ENCODE peak calls at places on chromosomes 6 and 20, in eight cellular contexts. X is HTR-8/SVneo, E is endothelial cell, B is glomerular endothelial cell, I is transverse colon, G is astrocyte of the hippocampus, F is substantia nigra, P is HFFc6. Y is an unnamed sample.

GRCh38 chr20:22003680-22004079 is 298.2 kb downstream of the PAX1 start:
- DNase-seq in F (no peak), G (no peak), E (no peak), P (no peak), B (no peak), X (no peak), I (no peak), Y (no peak)

GRCh38 chr6:33936911-33937310 is 133.1 kb upstream of the MLN start:
- DNase-seq in E (no peak), B (no peak), P (no peak), G (no peak), I (no peak), F (no peak), X (no peak), Y (no peak)

GRCh38 chr20:2593756-2594155 is 57.4 kb downstream of the TMC2 start:
- DNase-seq in B (no peak), I (no peak), P (no peak), E (no peak), X (no peak), G (no peak), F (no peak), Y (no peak)

GRCh38 chr6:4637691-4638433 is 138.3 kb upstream of the CDYL start:
- DNase-seq in I (no peak), E (no peak), P (peak; percentile 86), B (peak; percentile 70), G (peak; percentile 43), F (no peak), X (peak; percentile 25), Y (no peak)

GRCh38 chr6:129510930-129511329 is 199.0 kb downstream of the ARHGAP18 start:
- DNase-seq in I (no peak), P (no peak), X (no peak), B (no peak), E (no peak), G (peak; percentile 12), F (no peak), Y (no peak)

GRCh38 chr6:155378724-155379123 is 64.4 kb upstream of the TFB1M start:
- DNase-seq in I (no peak), F (no peak), E (no peak), P (no peak), G (no peak), X (no peak), B (no peak), Y (no peak)

GRCh38 chr6:35173068-35174042 is 32.2 kb upstream of the TCP11 start:
- DNase-seq in G (no peak), P (peak; percentile 58), B (no peak), E (no peak), I (no peak), F (no peak), X (no peak), Y (no peak)

GRCh38 chr6:89311853-89312531 is 3.1 kb downstream of the GABRR2 start:
- DNase-seq in E (peak; percentile 54), X (no peak), B (peak; percentile 89), P (peak; percentile 66), G (peak; percentile 87), F (no peak), I (peak; percentile 55), Y (peak; percentile 45)

GRCh38 chr6:139539852-139540251 is 165.4 kb upstream of the CITED2 start:
- DNase-seq in B (no peak), G (peak; percentile 96), P (peak; percentile 95), E (no peak), X (peak; percentile 82), F (no peak), I (peak; percentile 42), Y (no peak)

GRCh38 chr20:37359331-37359730 is 13.4 kb downstream of the SRC start:
- DNase-seq in I (no peak), E (no peak), F (no peak), X (no peak), B (no peak), G (no peak), P (no peak), Y (no peak)

GRCh38 chr20:19314619-19315018 is 102.2 kb downstream of the SLC24A3 start:
- DNase-seq in F (no peak), B (no peak), E (no peak), G (no peak), P (no peak), I (no peak), X (no peak), Y (no peak)

GRCh38 chr6:87759491-87760010 is 57.5 kb upstream of the AKIRIN2 start:
- DNase-seq in B (no peak), X (no peak), E (no peak), I (no peak), F (no peak), P (no peak), G (peak; percentile 60), Y (no peak)

GRCh38 chr6:22149501-22150490 is 147.0 kb downstream of the PRL start:
- DNase-seq in I (no peak), B (no peak), G (peak; percentile 84), F (no peak), X (no peak), E (no peak), P (no peak), Y (peak; percentile 79)

GRCh38 chr20:17559338-17559737 is 10.5 kb upstream of the DSTN start:
- DNase-seq in P (no peak), F (no peak), G (no peak), I (no peak), E (no peak), X (no peak), B (no peak), Y (no peak)

GRCh38 chr6:20252311-20252710 is 40.0 kb upstream of the MBOAT1 start:
- DNase-seq in X (no peak), F (no peak), I (peak; percentile 48), G (no peak), E (no peak), B (no peak), P (no peak), Y (no peak)

GRCh38 chr20:24672181-24672880 is 202.9 kb downstream of the SYNDIG1 start:
- DNase-seq in I (no peak), E (no peak), G (no peak), B (no peak), X (no peak), P (no peak), F (no peak), Y (no peak)

GRCh38 chr6:155524249-155524651 is 68.6 kb upstream of the NOX3 start:
- DNase-seq in X (no peak), G (peak; percentile 41), I (no peak), B (no peak), E (no peak), F (no peak), P (peak; percentile 76), Y (no peak)

GRCh38 chr20:13274311-13274965 is 53.4 kb downstream of the ISM1 start:
- DNase-seq in F (no peak), X (no peak), B (no peak), E (peak; percentile 47), G (no peak), P (no peak), I (no peak), Y (no peak)

GRCh38 chr6:41768545-41769308 is 11.0 kb downstream of the FRS3 start:
- DNase-seq in G (no peak), B (no peak), E (no peak), P (no peak), I (peak; percentile 57), X (no peak), F (no peak), Y (no peak)

GRCh38 chr6:71887744-71888115 is 1.4 kb downstream of the RIMS1 start:
- DNase-seq in E (no peak), X (no peak), P (no peak), G (no peak), I (no peak), F (no peak), B (no peak), Y (no peak)

GRCh38 chr6:112434896-112435295 is 87.8 kb downstream of the RFPL4B start:
- DNase-seq in I (no peak), F (no peak), P (no peak), G (no peak), B (no peak), X (no peak), E (no peak), Y (no peak)

GRCh38 chr6:42745638-42746451 is at the start of gene TBCC:
- DNase-seq in F (peak; percentile 88), B (peak; percentile 89), P (peak; percentile 98), X (peak; percentile 99), I (peak; percentile 96), E (peak; percentile 88), G (peak; percentile 98), Y (peak; percentile 100)

GRCh38 chr20:4067600-4068261 is 52.4 kb upstream of the RNF24 start:
- DNase-seq in E (no peak), X (no peak), F (no peak), B (no peak), I (no peak), G (peak; percentile 57), P (peak; percentile 77), Y (no peak)

GRCh38 chr20:59063358-59064213 is 21.0 kb upstream of the PRELID3B start:
- DNase-seq in G (peak; percentile 75), I (no peak), E (no peak), B (no peak), F (no peak), P (peak; percentile 53), X (peak; percentile 81), Y (no peak)

GRCh38 chr20:38246357-38247165 is 14.0 kb downstream of the KIAA1755 start:
- DNase-seq in G (peak; percentile 17), F (no peak), I (no peak), X (no peak), P (no peak), B (no peak), E (no peak), Y (no peak)

GRCh38 chr6:46221221-46221793 is 50.5 kb upstream of the ENPP5 start:
- DNase-seq in I (no peak), E (peak; percentile 20), F (no peak), B (peak; percentile 20), G (peak; percentile 67), X (peak; percentile 28), P (peak; percentile 7), Y (peak; percentile 71)

GRCh38 chr6:159984268-159984786 is 15.4 kb downstream of the IGF2R start:
- DNase-seq in I (no peak), P (peak; percentile 95), X (no peak), B (no peak), F (no peak), G (peak; percentile 74), E (no peak), Y (no peak)

GRCh38 chr6:109521100-109521499 is 38.1 kb upstream of the ZBTB24 start:
- DNase-seq in G (no peak), E (no peak), P (no peak), I (no peak), F (no peak), B (no peak), X (no peak), Y (no peak)

GRCh38 chr6:116060572-116061283 is at the start of gene FRK:
- DNase-seq in F (no peak), E (no peak), X (no peak), G (no peak), P (peak; percentile 11), B (no peak), I (peak; percentile 85), Y (no peak)

GRCh38 chr20:24469116-24470030 is at the start of gene SYNDIG1:
- DNase-seq in I (no peak), X (no peak), F (peak; percentile 55), B (no peak), P (no peak), E (peak; percentile 59), G (peak; percentile 76), Y (peak; percentile 82)

GRCh38 chr20:36830791-36831691 is 44.9 kb upstream of the TLDC2 start:
- DNase-seq in P (peak; percentile 80), F (no peak), E (no peak), G (no peak), X (no peak), I (no peak), B (no peak), Y (peak; percentile 80)